ENCODE peak calls at places on chromosomes 11 and 22, in four cellular contexts. Q is GM12878, T is K562, P is HepG2. M is an unnamed sample.
A peak's percentile ranks its signal among the peaks of the same experiment; 100 is the strongest.

GRCh38 chr11:877565-877964 is 33.0 kb downstream of the CHID1 start:
- DNase-seq in P (no peak), T (peak; percentile 91), Q (no peak), M (peak; percentile 53)

GRCh38 chr11:92776676-92777075 is 192.8 kb upstream of the MTNR1B start:
- DNase-seq in Q (no peak), T (no peak), P (no peak), M (no peak)

GRCh38 chr11:69443968-69444364 is 37.5 kb upstream of the LINC01488 start:
- DNase-seq in P (no peak), Q (no peak), T (peak; percentile 50), M (no peak)

GRCh38 chr11:87675993-87676392 is 499.2 kb downstream of the RAB38 start:
- DNase-seq in Q (no peak), P (no peak), T (no peak), M (no peak)

GRCh38 chr11:63551889-63552266 is 11.3 kb downstream of the PLAAT2 start:
- DNase-seq in P (no peak), Q (no peak), T (no peak), M (no peak)

GRCh38 chr11:133964946-133965632 is 8.3 kb upstream of the IGSF9B start:
- DNase-seq in P (no peak), Q (no peak), T (no peak), M (no peak)

GRCh38 chr22:19980766-19981165 is 35.9 kb downstream of the ARVCF start:
- DNase-seq in T (no peak), P (no peak), Q (no peak), M (no peak)

GRCh38 chr11:96324912-96325311 is 18.1 kb downstream of the MAML2 start:
- DNase-seq in P (no peak), T (no peak), Q (no peak), M (no peak)

GRCh38 chr11:106172389-106172991 is 95.0 kb downstream of the AASDHPPT start:
- DNase-seq in P (no peak), Q (no peak), T (no peak), M (no peak)

GRCh38 chr11:114026355-114026754 is 33.2 kb upstream of the ZBTB16 start:
- DNase-seq in T (peak; percentile 24), Q (no peak), P (peak; percentile 18), M (peak; percentile 60)

GRCh38 chr11:66221726-66222236 is 46.7 kb upstream of the RAB1B start:
- DNase-seq in T (peak; percentile 51), P (no peak), Q (peak; percentile 7), M (no peak)

GRCh38 chr11:115736146-115736545 is 231.9 kb upstream of the CADM1 start:
- DNase-seq in P (no peak), Q (no peak), T (no peak), M (no peak)

GRCh38 chr11:36309779-36310178 is 13.7 kb downstream of the PRR5L start:
- DNase-seq in T (no peak), P (no peak), Q (no peak), M (no peak)

GRCh38 chr22:31898911-31899310 is 45.4 kb upstream of the YWHAH start:
- DNase-seq in Q (no peak), P (no peak), T (no peak), M (no peak)

GRCh38 chr22:38706101-38706884 is 549 bp downstream of the GTPBP1 start:
- DNase-seq in T (no peak), P (no peak), Q (no peak), M (peak; percentile 39)

GRCh38 chr11:125343732-125344131 is 152.3 kb downstream of the FEZ1 start:
- DNase-seq in T (no peak), Q (no peak), P (no peak), M (no peak)

GRCh38 chr11:20584093-20584774 is 15.2 kb upstream of the SLC6A5 start:
- DNase-seq in Q (no peak), T (no peak), P (peak; percentile 7), M (no peak)

GRCh38 chr11:20840341-20840740 is 171.0 kb downstream of the NELL1 start:
- DNase-seq in P (no peak), T (no peak), Q (no peak), M (no peak)

GRCh38 chr11:88596786-88597185 is 259.2 kb upstream of the CTSC start:
- DNase-seq in T (no peak), Q (no peak), P (no peak), M (no peak)

GRCh38 chr22:27875951-27876350 is 43.1 kb downstream of the PITPNB start:
- DNase-seq in Q (no peak), P (no peak), T (no peak), M (no peak)

GRCh38 chr22:30393885-30394284 is 2.9 kb upstream of the SEC14L2 start:
- DNase-seq in P (no peak), Q (no peak), T (no peak), M (no peak)
- TF ChIP-seq TARDBP in P (no peak), Q (no peak), T (no peak), M (no peak)

DNA sequence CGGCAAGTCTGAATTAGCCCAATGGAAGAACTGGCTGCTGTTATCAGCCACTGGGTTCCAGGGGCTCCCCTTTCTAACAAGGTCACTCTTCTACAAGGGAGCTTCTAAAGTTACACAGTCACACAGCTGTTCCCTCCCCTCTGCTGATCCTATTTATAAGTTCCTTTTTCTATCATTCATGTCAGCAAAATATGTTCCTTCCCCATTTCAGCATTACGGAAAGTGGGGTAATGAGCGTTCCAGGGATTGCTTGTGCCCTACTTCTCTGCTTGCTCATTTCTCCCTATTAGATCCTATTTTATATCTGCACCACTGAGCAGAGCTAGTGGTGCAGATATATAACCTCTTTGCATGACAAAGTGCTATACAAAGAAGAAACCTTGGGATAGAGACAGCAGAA is 22.7 kb upstream of the PLEKHB1 start:
- DNase-seq in T (no peak), P (no peak), Q (no peak), M (no peak)
- TF ChIP-seq BHLHE40 in T (no peak), P (no peak), Q (no peak), M (no peak)

GRCh38 chr22:46123694-46124382 is 26.5 kb upstream of the PPARA start:
- DNase-seq in P (no peak), T (no peak), Q (no peak), M (no peak)

GRCh38 chr22:46121523-46122287 is 28.6 kb upstream of the PPARA start:
- DNase-seq in T (no peak), P (no peak), Q (no peak), M (no peak)

GRCh38 chr22:46121079-46121478 is 29.2 kb upstream of the PPARA start:
- DNase-seq in P (no peak), T (no peak), Q (no peak), M (no peak)

GRCh38 chr22:46122980-46123693 is 27.2 kb upstream of the PPARA start:
- DNase-seq in P (no peak), T (no peak), Q (no peak), M (no peak)

DNA sequence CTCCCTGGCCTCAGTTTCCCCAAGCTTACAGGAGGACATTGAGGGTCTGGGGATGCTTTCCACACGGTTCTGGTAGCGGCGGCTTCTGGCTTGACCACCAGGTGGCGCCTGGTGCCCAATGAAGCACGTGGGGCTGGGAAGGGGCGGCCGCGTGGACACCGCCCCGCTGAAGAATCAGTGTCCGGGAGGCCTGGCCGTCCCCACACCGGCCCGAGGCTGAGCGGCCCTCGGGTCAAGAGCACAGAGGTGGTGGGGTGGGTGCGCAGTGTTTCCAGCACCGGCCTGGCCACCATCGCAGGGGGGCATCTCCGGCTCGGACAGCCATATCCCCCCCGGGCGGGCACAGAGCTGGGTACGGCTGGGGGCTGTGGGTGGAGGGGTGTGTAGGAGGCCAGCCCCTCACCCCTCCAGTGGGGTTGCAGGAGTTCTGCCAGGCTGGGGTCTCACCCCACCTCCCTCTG is 27.8 kb upstream of the PPARA start:
- DNase-seq in T (peak; percentile 81), P (peak; percentile 37), Q (no peak), M (peak; percentile 87)
- TF ChIP-seq SP1 in T (no peak), P (no peak), Q (no peak), M (no peak)

GRCh38 chr22:35596821-35597220 is 20.3 kb downstream of the MB start:
- DNase-seq in P (no peak), Q (no peak), T (no peak), M (no peak)
- TF ChIP-seq TARDBP in P (no peak), Q (no peak), T (no peak), M (no peak)

DNA sequence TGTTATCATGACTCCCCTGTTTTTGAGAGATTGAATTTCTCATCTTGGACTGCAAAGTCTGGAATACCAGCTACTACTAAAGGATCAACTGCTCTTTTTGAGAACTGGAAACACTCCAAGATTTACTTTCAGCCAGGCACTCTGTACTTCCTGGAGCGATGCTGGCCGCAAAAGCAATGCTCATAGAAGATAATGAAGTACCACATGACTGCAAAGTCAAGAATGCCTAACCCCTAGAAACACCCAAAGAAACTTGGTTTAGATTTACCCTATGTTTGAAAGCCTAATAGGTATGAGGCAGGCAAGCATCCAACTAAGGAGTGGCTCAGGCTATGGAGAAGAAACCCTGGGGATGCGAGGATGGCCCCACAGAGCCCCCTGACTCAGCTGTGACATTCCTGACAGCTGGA is 47.7 kb upstream of the ARHGAP20 start:
- DNase-seq in Q (no peak), T (no peak), P (no peak), M (no peak)
- TF ChIP-seq BHLHE40 in Q (no peak), T (no peak), P (no peak), M (no peak)